ENCODE peak calls at places on chromosomes 1 and 21, in eight cellular contexts. E, M, O, K, S, Z, U and C are unnamed samples.

GRCh38 chr21:46111193-46111571 is 13.3 kb downstream of the COL6A2 start:
- DNase-seq in E (no peak), M (peak; percentile 6), O (peak; percentile 60), K (peak; percentile 48), S (no peak), Z (no peak), U (peak; percentile 9), C (no peak)

GRCh38 chr21:41367598-41368360 is 6.0 kb downstream of the MX2 start:
- DNase-seq in E (no peak), M (no peak), O (no peak), K (no peak), S (no peak), Z (no peak), U (no peak), C (no peak)

GRCh38 chr1:31954607-31955283 is 16.6 kb upstream of the PTP4A2 start:
- DNase-seq in E (peak; percentile 77), M (peak; percentile 80), O (no peak), K (peak; percentile 94), S (peak; percentile 89), Z (peak; percentile 87), U (peak; percentile 71), C (no peak)

GRCh38 chr1:242556276-242556675 is 31.8 kb upstream of the PLD5 start:
- DNase-seq in E (no peak), M (no peak), O (no peak), K (no peak), S (no peak), Z (no peak), U (no peak), C (no peak)

GRCh38 chr1:53346007-53346813 is 18.3 kb upstream of the LRP8 start:
- DNase-seq in E (peak; percentile 13), M (no peak), O (no peak), K (no peak), S (no peak), Z (no peak), U (peak; percentile 3), C (no peak)

GRCh38 chr1:169548312-169548711 is 38.0 kb downstream of the F5 start:
- DNase-seq in E (no peak), M (no peak), O (no peak), K (no peak), S (no peak), Z (no peak), U (no peak), C (no peak)

GRCh38 chr1:235763962-235764361 is 102.7 kb downstream of the LYST start:
- DNase-seq in E (no peak), M (no peak), O (no peak), K (no peak), S (no peak), Z (no peak), U (no peak), C (no peak)

GRCh38 chr1:108142773-108143394 is 57.3 kb downstream of the SLC25A24 start:
- DNase-seq in E (no peak), M (no peak), O (no peak), K (no peak), S (no peak), Z (no peak), U (no peak), C (no peak)

GRCh38 chr1:168531605-168532345 is 12.0 kb downstream of the XCL2 start:
- DNase-seq in E (no peak), M (no peak), O (no peak), K (no peak), S (no peak), Z (no peak), U (no peak), C (peak; percentile 70)

GRCh38 chr1:2360588-2361364 is 30.6 kb downstream of the MORN1 start:
- DNase-seq in E (no peak), M (no peak), O (no peak), K (peak; percentile 20), S (peak; percentile 22), Z (no peak), U (no peak), C (no peak)

GRCh38 chr1:174352117-174352516 is 95.6 kb upstream of the GPR52 start:
- DNase-seq in E (no peak), M (no peak), O (no peak), K (no peak), S (no peak), Z (no peak), U (no peak), C (no peak)

GRCh38 chr21:38486221-38486620 is 12.1 kb downstream of the ERG start:
- DNase-seq in E (no peak), M (no peak), O (no peak), K (no peak), S (no peak), Z (no peak), U (no peak), C (no peak)

GRCh38 chr1:192167941-192168685 is 9.9 kb downstream of the RGS18 start:
- DNase-seq in E (no peak), M (no peak), O (no peak), K (no peak), S (no peak), Z (no peak), U (no peak), C (no peak)

GRCh38 chr1:28290851-28291250 is 31.5 kb downstream of the SESN2 start:
- DNase-seq in E (peak; percentile 74), M (no peak), O (no peak), K (no peak), S (no peak), Z (no peak), U (no peak), C (no peak)

GRCh38 chr1:36349241-36349671 is 25.8 kb upstream of the EVA1B start:
- DNase-seq in E (no peak), M (no peak), O (peak; percentile 27), K (no peak), S (no peak), Z (no peak), U (no peak), C (no peak)

GRCh38 chr1:2132222-2133038 is 62.1 kb downstream of the FAAP20 start:
- DNase-seq in E (no peak), M (no peak), O (no peak), K (peak; percentile 77), S (peak; percentile 46), Z (no peak), U (peak; percentile 24), C (no peak)

GRCh38 chr1:206575165-206575893 is 36.9 kb downstream of the EIF2D start:
- DNase-seq in E (peak; percentile 60), M (peak; percentile 28), O (no peak), K (peak; percentile 60), S (peak; percentile 63), Z (peak; percentile 58), U (no peak), C (peak; percentile 82)

GRCh38 chr1:234750922-234751595 is 141.1 kb upstream of the IRF2BP2 start:
- DNase-seq in E (no peak), M (no peak), O (no peak), K (peak; percentile 58), S (no peak), Z (no peak), U (peak; percentile 78), C (no peak)

GRCh38 chr1:175520186-175520585 is 223.2 kb downstream of the TNR start:
- DNase-seq in E (peak; percentile 45), M (no peak), O (no peak), K (peak; percentile 61), S (no peak), Z (no peak), U (peak; percentile 47), C (no peak)

GRCh38 chr1:1217621-1218523 is 3.9 kb upstream of the TNFRSF4 start:
- DNase-seq in E (no peak), M (no peak), O (no peak), K (no peak), S (no peak), Z (no peak), U (no peak), C (no peak)

GRCh38 chr1:232385221-232385620 is 244.7 kb downstream of the SIPA1L2 start:
- DNase-seq in E (no peak), M (no peak), O (no peak), K (no peak), S (no peak), Z (no peak), U (no peak), C (no peak)

GRCh38 chr1:174160109-174160473 is 771 bp downstream of the RABGAP1L start:
- DNase-seq in E (peak; percentile 73), M (no peak), O (peak; percentile 78), K (peak; percentile 79), S (peak; percentile 66), Z (peak; percentile 29), U (peak; percentile 65), C (no peak)

GRCh38 chr1:87951852-87952251 is 623.2 kb downstream of the LMO4 start:
- DNase-seq in E (no peak), M (no peak), O (no peak), K (no peak), S (no peak), Z (no peak), U (no peak), C (no peak)

GRCh38 chr1:12166834-12167492 is at the start of gene TNFRSF1B:
- DNase-seq in E (peak; percentile 78), M (no peak), O (no peak), K (peak; percentile 92), S (peak; percentile 85), Z (no peak), U (peak; percentile 35), C (no peak)

GRCh38 chr1:154760469-154760933 is 109.6 kb downstream of the KCNN3 start:
- DNase-seq in E (peak; percentile 79), M (no peak), O (peak; percentile 91), K (peak; percentile 88), S (peak; percentile 85), Z (no peak), U (peak; percentile 79), C (no peak)
- H3K4me3 ChIP-seq in E (peak overlapping the region; percentile 40), M (peak overlapping the region; percentile 40), O (peak overlapping the region; percentile 49), K (peak overlapping the region; percentile 13), S (peak overlapping the region; percentile 53), Z (no peak overlapping the region), U (no peak overlapping the region), C (peak overlapping the region; percentile 20)

DNA sequence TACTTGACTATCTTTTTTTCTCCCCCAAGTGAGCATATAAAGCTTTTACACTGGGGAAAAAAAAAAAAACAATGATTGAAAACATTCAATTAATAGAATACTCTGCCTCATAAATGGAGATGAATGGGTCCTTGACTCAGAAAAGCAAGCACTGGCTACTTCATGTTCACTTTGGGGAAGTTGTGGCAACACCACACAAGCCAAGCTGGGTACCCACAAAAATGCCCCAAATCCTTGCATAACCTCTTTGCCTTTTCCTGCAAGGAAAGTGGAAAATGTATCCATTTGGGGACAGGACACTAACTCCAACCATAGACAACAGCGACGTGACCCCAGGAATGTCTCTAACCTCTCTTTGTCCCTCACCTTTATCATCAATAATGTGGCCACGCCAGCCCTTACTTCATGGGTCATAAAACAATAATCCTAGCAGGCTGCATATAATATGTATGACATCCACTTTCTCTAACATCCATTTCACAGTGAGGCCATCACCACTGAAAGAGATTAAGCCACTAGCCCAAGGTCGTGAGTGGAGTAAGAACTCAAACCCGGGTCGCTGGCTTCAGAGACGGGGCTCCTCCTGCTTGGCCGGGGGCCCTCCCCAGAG is 2.3 kb downstream of the ECE1 start:
- DNase-seq in E (no peak), M (no peak), O (no peak), K (no peak), S (no peak), Z (no peak), U (no peak), C (no peak)
- H3K4me3 ChIP-seq in E (no peak overlapping the region), M (no peak overlapping the region), O (no peak overlapping the region), K (no peak overlapping the region), S (no peak overlapping the region), Z (no peak overlapping the region), U (no peak overlapping the region), C (no peak overlapping the region)

GRCh38 chr1:64967381-64967780 is 1.0 kb upstream of the JAK1 start:
- DNase-seq in E (peak; percentile 41), M (no peak), O (no peak), K (no peak), S (no peak), Z (no peak), U (peak; percentile 36), C (no peak)
- H3K4me3 ChIP-seq in E (no peak overlapping the region), M (peak overlapping the region; percentile 76), O (peak overlapping the region; percentile 97), K (no peak overlapping the region), S (no peak overlapping the region), Z (no peak overlapping the region), U (no peak overlapping the region), C (no peak overlapping the region)

GRCh38 chr1:5333326-5333725 is 658.9 kb downstream of the NPHP4 start:
- DNase-seq in E (no peak), M (no peak), O (no peak), K (no peak), S (no peak), Z (no peak), U (peak; percentile 46), C (no peak)
- H3K4me3 ChIP-seq in E (no peak overlapping the region), M (no peak overlapping the region), O (no peak overlapping the region), K (no peak overlapping the region), S (no peak overlapping the region), Z (no peak overlapping the region), U (no peak overlapping the region), C (no peak overlapping the region)